ENCODE peak calls at places on chromosomes 13 and 19, in four cellular contexts. R, E, H and X are unnamed samples.

GRCh38 chr19:3684817-3685410 is 15.4 kb downstream of the PIP5K1C start:
- DNase-seq in R (no peak), E (no peak), H (no peak), X (no peak)

GRCh38 chr13:81395368-81395767 is 1054.4 kb upstream of the SPRY2 start:
- DNase-seq in R (no peak), E (no peak), H (no peak), X (no peak)

GRCh38 chr19:55467236-55468053 is 2.9 kb upstream of the C19orf85 start:
- DNase-seq in R (peak; percentile 38), E (peak; percentile 95), H (peak; percentile 84), X (peak; percentile 81)

GRCh38 chr13:51451134-51451466 is 1.7 kb downstream of the INTS6 start:
- DNase-seq in R (no peak), E (no peak), H (no peak), X (no peak)

GRCh38 chr13:93476175-93476574 is 249.6 kb downstream of the GPC6 start:
- DNase-seq in R (no peak), E (no peak), H (no peak), X (no peak)

GRCh38 chr19:37930416-37930815 is 23.4 kb downstream of the SIPA1L3 start:
- DNase-seq in R (no peak), E (no peak), H (no peak), X (no peak)

GRCh38 chr19:36265856-36266374 is 51.0 kb downstream of the ZNF146 start:
- DNase-seq in R (no peak), E (peak; percentile 55), H (no peak), X (no peak)

GRCh38 chr13:43478178-43478577 is 308.6 kb downstream of the ENOX1 start:
- DNase-seq in R (peak; percentile 57), E (no peak), H (no peak), X (no peak)

GRCh38 chr13:44240611-44241010 is 133.0 kb upstream of the SERP2 start:
- DNase-seq in R (no peak), E (no peak), H (no peak), X (no peak)

GRCh38 chr19:1410136-1410786 is 2.9 kb downstream of the DAZAP1 start:
- DNase-seq in R (peak; percentile 35), E (peak; percentile 78), H (no peak), X (no peak)

GRCh38 chr19:42216653-42217521 is 590 bp downstream of the DEDD2 start:
- DNase-seq in R (peak; percentile 47), E (peak; percentile 90), H (peak; percentile 78), X (peak; percentile 74)

GRCh38 chr13:113083402-113084061 is 22.1 kb upstream of the F7 start:
- DNase-seq in R (no peak), E (peak; percentile 70), H (no peak), X (no peak)

GRCh38 chr19:33530261-33530660 is 8.7 kb upstream of the PEPD start:
- DNase-seq in R (no peak), E (no peak), H (no peak), X (no peak)

GRCh38 chr13:79780240-79780639 is 299.3 kb downstream of the NDFIP2 start:
- DNase-seq in R (no peak), E (no peak), H (no peak), X (no peak)

GRCh38 chr19:43723588-43723987 is 7.7 kb downstream of the IRGC start:
- DNase-seq in R (no peak), E (no peak), H (no peak), X (no peak)

GRCh38 chr13:107351305-107351704 is 783.4 kb upstream of the ARGLU1 start:
- DNase-seq in R (peak; percentile 28), E (no peak), H (no peak), X (no peak)

GRCh38 chr13:112245179-112245724 is 130.9 kb upstream of the SPACA7 start:
- DNase-seq in R (no peak), E (no peak), H (peak; percentile 50), X (no peak)

GRCh38 chr13:34469212-34469983 is 472.7 kb upstream of the NBEA start:
- DNase-seq in R (peak; percentile 76), E (no peak), H (no peak), X (no peak)

GRCh38 chr19:4069331-4069959 is 2.7 kb upstream of the ZBTB7A start:
- DNase-seq in R (no peak), E (no peak), H (no peak), X (no peak)

GRCh38 chr13:57716295-57716694 is 84.8 kb downstream of the PCDH17 start:
- DNase-seq in R (no peak), E (no peak), H (no peak), X (no peak)

GRCh38 chr19:13150187-13150918 is at the start of the genes IER2 and STX10:
- DNase-seq in R (peak; percentile 96), E (peak; percentile 97), H (peak; percentile 99), X (peak; percentile 97)

GRCh38 chr13:99659234-99659633 is 158.0 kb downstream of the TM9SF2 start:
- DNase-seq in R (peak; percentile 11), E (no peak), H (no peak), X (no peak)

GRCh38 chr13:72565893-72566292 is 161.5 kb downstream of the MZT1 start:
- DNase-seq in R (peak; percentile 25), E (no peak), H (no peak), X (no peak)

GRCh38 chr19:40585677-40586422 is 9.2 kb downstream of the SHKBP1 start:
- DNase-seq in R (peak; percentile 64), E (no peak), H (no peak), X (no peak)

GRCh38 chr13:48235100-48235813 is 2.3 kb downstream of the ITM2B start:
- DNase-seq in R (peak; percentile 61), E (no peak), H (peak; percentile 68), X (no peak)

GRCh38 chr13:61255035-61255796 is 160.4 kb downstream of the PCDH20 start:
- DNase-seq in R (peak; percentile 6), E (no peak), H (no peak), X (no peak)

GRCh38 chr13:73922728-73923393 is 211.3 kb downstream of the KLF12 start:
- DNase-seq in R (no peak), E (no peak), H (no peak), X (no peak)

GRCh38 chr19:28008695-28009094 is 1204.3 kb downstream of the UQCRFS1 start:
- DNase-seq in R (no peak), E (no peak), H (no peak), X (no peak)

GRCh38 chr13:40472427-40473220 is 193.8 kb downstream of the FOXO1 start:
- DNase-seq in R (no peak), E (no peak), H (no peak), X (no peak)

GRCh38 chr19:38734426-38735256 is 9.6 kb downstream of the CAPN12 start:
- DNase-seq in R (no peak), E (peak; percentile 73), H (peak; percentile 65), X (no peak)

GRCh38 chr13:30725331-30726085 is 9.8 kb upstream of the ALOX5AP start:
- DNase-seq in R (no peak), E (no peak), H (no peak), X (no peak)

GRCh38 chr19:51422053-51422448 is 4.6 kb upstream of the SIGLEC10 start:
- DNase-seq in R (peak; percentile 67), E (peak; percentile 98), H (peak; percentile 73), X (peak; percentile 49)

GRCh38 chr13:39269411-39269810 is 231.2 kb downstream of the NHLRC3 start:
- DNase-seq in R (no peak), E (no peak), H (no peak), X (no peak)

GRCh38 chr13:42808572-42808971 is 27.2 kb downstream of the FAM216B start:
- DNase-seq in R (no peak), E (no peak), H (no peak), X (no peak)

GRCh38 chr19:41697198-41697855 is 9.3 kb upstream of the CEACAM7 start:
- DNase-seq in R (no peak), E (no peak), H (peak; percentile 33), X (no peak)

DNA sequence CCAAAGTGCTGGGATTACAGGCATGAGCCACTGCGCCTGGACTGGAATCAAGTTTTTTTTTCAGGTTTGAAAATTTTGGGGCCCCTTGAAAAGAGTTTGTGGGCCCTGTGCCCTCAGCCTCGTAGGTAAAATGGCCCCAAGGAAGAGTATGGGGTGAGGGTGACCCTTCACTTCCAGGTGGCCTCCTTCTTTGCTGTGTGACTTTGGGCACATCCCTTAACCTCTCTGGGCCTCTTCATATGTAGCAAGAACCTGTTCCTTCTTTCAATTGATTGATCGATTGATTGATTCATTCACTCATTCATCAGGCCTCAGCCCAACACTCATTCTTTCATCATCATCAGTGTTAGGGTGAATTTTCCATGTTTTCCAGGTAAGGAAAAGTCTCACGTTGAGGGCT is 3.4 kb upstream of the TMEM221 start:
- DNase-seq in R (no peak), E (no peak), H (no peak), X (no peak)
- H3K4me1 ChIP-seq in R (no peaks in the 10 kb centered on the region), E (peaks cover 16% of the 10 kb centered on the region), H (peaks cover 28% of the 10 kb centered on the region), X (peaks cover 4% of the 10 kb centered on the region)

GRCh38 chr19:6753178-6754031 is 13.8 kb downstream of the SH2D3A start:
- DNase-seq in R (peak; percentile 82), E (peak; percentile 93), H (peak; percentile 92), X (peak; percentile 87)
- H3K4me3 ChIP-seq in R (peak overlapping the region; percentile 56), E (peak overlapping the region; percentile 36), H (peak overlapping the region; percentile 42), X (peak overlapping the region; percentile 13)

DNA sequence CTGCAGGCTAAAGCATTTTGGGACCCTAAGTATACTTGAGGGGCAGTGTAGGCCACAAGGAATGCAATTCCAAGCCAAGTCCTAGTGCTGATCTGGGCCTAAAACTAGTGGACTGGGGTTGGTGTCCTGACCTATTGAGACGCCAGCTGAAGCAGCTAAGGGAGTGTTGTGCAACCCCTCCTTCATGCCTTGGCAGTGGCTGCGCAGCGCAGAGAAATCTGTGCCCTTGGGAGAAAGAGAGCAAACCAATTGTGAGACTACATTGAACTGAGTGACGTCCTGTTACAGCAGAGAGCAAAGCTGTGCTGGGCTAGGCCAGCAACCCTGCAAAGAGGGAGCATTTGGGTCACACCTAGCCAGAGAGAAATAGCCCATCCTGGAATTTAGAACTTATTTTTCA is 2715.0 kb upstream of the PCDH20 start:
- DNase-seq in R (no peak), E (no peak), H (no peak), X (no peak)
- TF ChIP-seq POLR2A in R (no peak), E (no peak), H (no peak), X (no peak)

GRCh38 chr13:49533586-49534269 is 38.0 kb downstream of the PHF11 start:
- DNase-seq in R (no peak), E (no peak), H (no peak), X (no peak)
- H3K4me1 ChIP-seq in R (no peaks in the 10 kb centered on the region), E (no peaks in the 10 kb centered on the region), H (peaks cover 4% of the 10 kb centered on the region), X (no peaks in the 10 kb centered on the region)

GRCh38 chr19:57362419-57362818 is 932 bp upstream of the TRAPPC2B start:
- DNase-seq in R (no peak), E (no peak), H (no peak), X (no peak)
- H3K4me3 ChIP-seq in R (peak overlapping the region; percentile 52), E (peak overlapping the region; percentile 71), H (peak overlapping the region; percentile 88), X (no peak overlapping the region)

DNA sequence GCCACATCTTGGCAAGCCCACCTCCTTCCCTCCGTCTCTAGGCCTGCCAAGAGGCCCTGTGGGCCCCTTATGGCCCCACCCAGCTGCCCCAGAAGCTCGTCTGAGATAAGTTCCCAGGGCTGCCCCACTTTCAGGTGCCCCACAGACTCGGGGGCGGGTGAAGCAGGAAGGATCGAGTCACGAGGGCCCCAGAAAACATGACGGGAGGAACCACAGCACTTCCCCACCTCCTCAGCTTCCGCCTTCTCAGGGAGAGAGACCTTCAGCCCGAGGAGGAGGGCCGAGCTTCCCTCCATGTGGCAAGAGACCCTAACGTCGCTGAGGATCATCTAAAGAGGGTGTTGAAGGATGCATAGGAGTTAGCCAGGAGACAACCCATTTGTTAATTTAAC is 4.5 kb upstream of the IL12RB1 start:
- DNase-seq in R (no peak), E (no peak), H (peak; percentile 78), X (no peak)
- TF ChIP-seq POLR2A in R (no peak), E (no peak), H (no peak), X (no peak)